ENCODE peak calls at places on chromosomes 13 and 19, in four cellular contexts. R is NCI-H146, S is astrocyte of the spinal cord, N is left ventricle myocardium inferior. E is an unnamed sample.

GRCh38 chr19:52786078-52786463 is 520 bp downstream of the ZNF600 start:
- DNase-seq in R (peak), S (no peak), N (no peak), E (no peak)

GRCh38 chr19:41774515-41774980 is 19.2 kb downstream of the CEACAM6 start:
- DNase-seq in R (peak), S (no peak), N (no peak), E (no peak)

GRCh38 chr13:69094485-69094884 is 1013.1 kb upstream of the ATXN8OS start:
- DNase-seq in R (no peak), S (no peak), N (no peak), E (no peak)

GRCh38 chr13:113934576-113934975 is 39.3 kb downstream of the C13orf46 start:
- DNase-seq in R (no peak), S (no peak), N (no peak), E (no peak)

GRCh38 chr19:23343434-23344010 is 51.7 kb downstream of the ZNF91 start:
- DNase-seq in R (peak), S (no peak), N (no peak), E (peak)

GRCh38 chr19:46634045-46634655 is 1.9 kb downstream of the GNG8 start:
- DNase-seq in R (peak), S (peak), N (peak), E (peak)

GRCh38 chr19:5958074-5958850 is 19.7 kb downstream of the RANBP3 start:
- DNase-seq in R (no peak), S (no peak), N (no peak), E (no peak)

GRCh38 chr19:48501961-48502719 is 9.5 kb downstream of the LMTK3 start:
- DNase-seq in R (peak), S (no peak), N (no peak), E (peak)

GRCh38 chr19:50500060-50500752 is 10.8 kb downstream of the JOSD2 start:
- DNase-seq in R (peak), S (no peak), N (peak), E (peak)

GRCh38 chr13:85236431-85236830 is 562.8 kb downstream of the SLITRK6 start:
- DNase-seq in R (no peak), S (peak), N (no peak), E (no peak)

GRCh38 chr13:48993150-48993549 is 17.4 kb downstream of the FNDC3A start:
- DNase-seq in R (no peak), S (no peak), N (no peak), E (no peak)

GRCh38 chr13:41268764-41269163 is 5.4 kb upstream of the MTRF1 start:
- DNase-seq in R (no peak), S (peak), N (no peak), E (peak)

GRCh38 chr13:89688908-89689307 is 1658.6 kb upstream of the MIR17HG start:
- DNase-seq in R (no peak), S (no peak), N (peak), E (no peak)

GRCh38 chr19:50505856-50506611 is 5.0 kb downstream of the JOSD2 start:
- DNase-seq in R (no peak), S (no peak), N (no peak), E (no peak)

GRCh38 chr19:57816652-57817051 is 1.9 kb upstream of the ZNF552 start:
- DNase-seq in R (no peak), S (no peak), N (no peak), E (no peak)

GRCh38 chr13:49454388-49455015 is 10.4 kb downstream of the SETDB2 start:
- DNase-seq in R (no peak), S (peak), N (no peak), E (peak)

GRCh38 chr13:43095771-43096719 is 72.7 kb downstream of the DNAJC15 start:
- DNase-seq in R (no peak), S (no peak), N (no peak), E (no peak)

GRCh38 chr13:45336025-45336800 is 4.8 kb downstream of the TPT1 start:
- DNase-seq in R (no peak), S (no peak), N (no peak), E (no peak)

GRCh38 chr19:48490980-48491792 is 20.4 kb downstream of the LMTK3 start:
- DNase-seq in R (peak), S (no peak), N (no peak), E (no peak)

GRCh38 chr19:32880607-32881006 is 11.0 kb upstream of the SLC7A9 start:
- DNase-seq in R (no peak), S (no peak), N (no peak), E (no peak)

GRCh38 chr19:39327990-39328705 is 7.5 kb upstream of the LRFN1 start:
- DNase-seq in R (peak), S (peak), N (peak), E (peak)

GRCh38 chr13:26024558-26024957 is 27.3 kb downstream of the SHISA2 start:
- DNase-seq in R (no peak), S (peak), N (no peak), E (no peak)

GRCh38 chr19:2149980-2150793 is 1.2 kb downstream of the AP3D1 start:
- DNase-seq in R (no peak), S (no peak), N (no peak), E (peak)

GRCh38 chr19:991174-991931 is 7.2 kb downstream of the WDR18 start:
- DNase-seq in R (no peak), S (peak), N (no peak), E (peak)

GRCh38 chr13:47521895-47522487 is 479.1 kb downstream of the SUCLA2 start:
- DNase-seq in R (no peak), S (no peak), N (no peak), E (peak)

GRCh38 chr19:2845107-2845506 is 3.8 kb downstream of the ZNF555 start:
- DNase-seq in R (no peak), S (no peak), N (no peak), E (no peak)